ENCODE peak calls at places on chromosome 16, in ten cellular contexts. One of them, this sample, is unnamed.

GRCh38 chr16:67433131-67433719 is 2.3 kb downstream of the HSD11B2 start:
- DNase-seq in Right ventricle myocardium superior: no peak
- DNase-seq in prostate gland: no peak
- DNase-seq in fibroblast of mammary gland: no peak
- DNase-seq in activated CD4-positive, CD25-positive, alpha-beta regulatory T cell: no peak
- DNase-seq in erythroblast: no peak
- DNase-seq in ACHN: no peak
- DNase-seq in hepatic stellate cell: no peak
- DNase-seq in epithelial cell of esophagus: no peak
- DNase-seq in HFFc6: no peak
- DNase-seq in this sample: no peak

GRCh38 chr16:4111748-4112696 is 4.2 kb downstream of the ADCY9 start:
- DNase-seq in Right ventricle myocardium superior: no peak
- DNase-seq in prostate gland: no peak
- DNase-seq in fibroblast of mammary gland: peak
- DNase-seq in activated CD4-positive, CD25-positive, alpha-beta regulatory T cell: no peak
- DNase-seq in erythroblast: no peak
- DNase-seq in ACHN: no peak
- DNase-seq in hepatic stellate cell: no peak
- DNase-seq in epithelial cell of esophagus: no peak
- DNase-seq in HFFc6: peak
- DNase-seq in this sample: no peak

GRCh38 chr16:50677351-50677750 is 3.8 kb downstream of the SNX20 start:
- DNase-seq in Right ventricle myocardium superior: no peak
- DNase-seq in prostate gland: no peak
- DNase-seq in fibroblast of mammary gland: no peak
- DNase-seq in activated CD4-positive, CD25-positive, alpha-beta regulatory T cell: no peak
- DNase-seq in erythroblast: peak
- DNase-seq in ACHN: no peak
- DNase-seq in hepatic stellate cell: no peak
- DNase-seq in epithelial cell of esophagus: no peak
- DNase-seq in HFFc6: no peak
- DNase-seq in this sample: no peak

GRCh38 chr16:2026461-2027023 is at the start of gene NHERF2:
- DNase-seq in Right ventricle myocardium superior: peak
- DNase-seq in prostate gland: peak
- DNase-seq in fibroblast of mammary gland: no peak
- DNase-seq in activated CD4-positive, CD25-positive, alpha-beta regulatory T cell: no peak
- DNase-seq in erythroblast: peak
- DNase-seq in ACHN: peak
- DNase-seq in hepatic stellate cell: peak
- DNase-seq in epithelial cell of esophagus: no peak
- DNase-seq in HFFc6: no peak
- DNase-seq in this sample: no peak

GRCh38 chr16:65896448-65897153 is 469.9 kb upstream of the CDH5 start:
- DNase-seq in Right ventricle myocardium superior: no peak
- DNase-seq in prostate gland: no peak
- DNase-seq in fibroblast of mammary gland: no peak
- DNase-seq in activated CD4-positive, CD25-positive, alpha-beta regulatory T cell: no peak
- DNase-seq in erythroblast: no peak
- DNase-seq in ACHN: no peak
- DNase-seq in hepatic stellate cell: no peak
- DNase-seq in epithelial cell of esophagus: no peak
- DNase-seq in HFFc6: no peak
- DNase-seq in this sample: no peak

GRCh38 chr16:48420437-48420836 is 35.2 kb upstream of the SIAH1 start:
- DNase-seq in Right ventricle myocardium superior: no peak
- DNase-seq in prostate gland: no peak
- DNase-seq in fibroblast of mammary gland: no peak
- DNase-seq in activated CD4-positive, CD25-positive, alpha-beta regulatory T cell: no peak
- DNase-seq in erythroblast: no peak
- DNase-seq in ACHN: no peak
- DNase-seq in hepatic stellate cell: no peak
- DNase-seq in epithelial cell of esophagus: peak
- DNase-seq in HFFc6: no peak
- DNase-seq in this sample: no peak

GRCh38 chr16:87133112-87133850 is 183.9 kb downstream of the C16orf95 start:
- DNase-seq in Right ventricle myocardium superior: no peak
- DNase-seq in prostate gland: no peak
- DNase-seq in fibroblast of mammary gland: no peak
- DNase-seq in activated CD4-positive, CD25-positive, alpha-beta regulatory T cell: no peak
- DNase-seq in erythroblast: no peak
- DNase-seq in ACHN: no peak
- DNase-seq in hepatic stellate cell: no peak
- DNase-seq in epithelial cell of esophagus: no peak
- DNase-seq in HFFc6: no peak
- DNase-seq in this sample: no peak

GRCh38 chr16:85134794-85135153 is 22.5 kb upstream of the CIBAR2 start:
- DNase-seq in Right ventricle myocardium superior: peak
- DNase-seq in prostate gland: no peak
- DNase-seq in fibroblast of mammary gland: no peak
- DNase-seq in activated CD4-positive, CD25-positive, alpha-beta regulatory T cell: no peak
- DNase-seq in erythroblast: no peak
- DNase-seq in ACHN: no peak
- DNase-seq in hepatic stellate cell: no peak
- DNase-seq in epithelial cell of esophagus: no peak
- DNase-seq in HFFc6: no peak
- DNase-seq in this sample: no peak

GRCh38 chr16:85174871-85175723 is 62.8 kb upstream of the CIBAR2 start:
- DNase-seq in Right ventricle myocardium superior: peak
- DNase-seq in prostate gland: no peak
- DNase-seq in fibroblast of mammary gland: peak
- DNase-seq in activated CD4-positive, CD25-positive, alpha-beta regulatory T cell: no peak
- DNase-seq in erythroblast: no peak
- DNase-seq in ACHN: no peak
- DNase-seq in hepatic stellate cell: no peak
- DNase-seq in epithelial cell of esophagus: no peak
- DNase-seq in HFFc6: peak
- DNase-seq in this sample: no peak

GRCh38 chr16:28267356-28267755 is 25.0 kb upstream of the SBK1 start:
- DNase-seq in Right ventricle myocardium superior: no peak
- DNase-seq in prostate gland: no peak
- DNase-seq in fibroblast of mammary gland: no peak
- DNase-seq in activated CD4-positive, CD25-positive, alpha-beta regulatory T cell: no peak
- DNase-seq in erythroblast: no peak
- DNase-seq in ACHN: no peak
- DNase-seq in hepatic stellate cell: no peak
- DNase-seq in epithelial cell of esophagus: no peak
- DNase-seq in HFFc6: no peak
- DNase-seq in this sample: no peak

GRCh38 chr16:50266337-50267091 is at the start of gene ADCY7:
- DNase-seq in Right ventricle myocardium superior: peak
- DNase-seq in prostate gland: no peak
- DNase-seq in fibroblast of mammary gland: peak
- DNase-seq in activated CD4-positive, CD25-positive, alpha-beta regulatory T cell: peak
- DNase-seq in erythroblast: peak
- DNase-seq in ACHN: peak
- DNase-seq in hepatic stellate cell: peak
- DNase-seq in epithelial cell of esophagus: peak
- DNase-seq in HFFc6: peak
- DNase-seq in this sample: peak

GRCh38 chr16:67388591-67388990 is 4.7 kb downstream of the TPPP3 start:
- DNase-seq in Right ventricle myocardium superior: no peak
- DNase-seq in prostate gland: no peak
- DNase-seq in fibroblast of mammary gland: no peak
- DNase-seq in activated CD4-positive, CD25-positive, alpha-beta regulatory T cell: no peak
- DNase-seq in erythroblast: no peak
- DNase-seq in ACHN: no peak
- DNase-seq in hepatic stellate cell: no peak
- DNase-seq in epithelial cell of esophagus: no peak
- DNase-seq in HFFc6: no peak
- DNase-seq in this sample: no peak

GRCh38 chr16:50928065-50928464 is 186.2 kb downstream of the CYLD start:
- DNase-seq in Right ventricle myocardium superior: no peak
- DNase-seq in prostate gland: no peak
- DNase-seq in fibroblast of mammary gland: no peak
- DNase-seq in activated CD4-positive, CD25-positive, alpha-beta regulatory T cell: no peak
- DNase-seq in erythroblast: no peak
- DNase-seq in ACHN: no peak
- DNase-seq in hepatic stellate cell: no peak
- DNase-seq in epithelial cell of esophagus: peak
- DNase-seq in HFFc6: no peak
- DNase-seq in this sample: no peak